ENCODE peak calls at places on chromosomes 4 and X, in six cellular contexts. Q is body of pancreas; Y is CD8-positive, alpha-beta T cell; A is AG04449; M is breast epithelium; L is PC-3. G is an unnamed sample.

GRCh38 chrX:120021927-120022326 is 55.6 kb downstream of the RHOXF2B start:
- DNase-seq in M (no peak), Y (no peak), L (no peak), Q (no peak), A (no peak), G (no peak)

GRCh38 chr4:84647307-84647884 is 64.5 kb downstream of the CDS1 start:
- DNase-seq in A (no peak), L (no peak), Y (no peak), M (no peak), Q (no peak), G (no peak)

GRCh38 chr4:173074501-173074946 is 94.1 kb upstream of the GALNT7 start:
- DNase-seq in Q (peak; percentile 84), L (peak; percentile 73), A (no peak), Y (no peak), M (no peak), G (peak; percentile 68)

GRCh38 chrX:147735364-147735763 is 176.4 kb upstream of the FMR1 start:
- DNase-seq in A (no peak), M (no peak), L (no peak), Y (no peak), Q (no peak), G (no peak)

GRCh38 chrX:9911479-9911878 is 55.7 kb upstream of the CLDN34 start:
- DNase-seq in A (no peak), L (peak; percentile 80), M (no peak), Q (no peak), Y (no peak), G (no peak)

GRCh38 chr4:109046549-109047171 is 255.8 kb downstream of the COL25A1 start:
- DNase-seq in Q (no peak), L (no peak), M (no peak), A (peak; percentile 49), Y (no peak), G (no peak)

GRCh38 chrX:120251471-120252011 is 929 bp downstream of the ZBTB33 start:
- DNase-seq in M (peak; percentile 25), A (no peak), L (peak; percentile 68), Q (peak; percentile 19), Y (peak; percentile 1), G (no peak)

GRCh38 chr4:37715889-37716402 is 29.8 kb upstream of the RELL1 start:
- DNase-seq in L (peak; percentile 3), A (no peak), Q (peak; percentile 45), M (no peak), Y (no peak), G (no peak)

GRCh38 chrX:129572422-129572821 is 32.4 kb downstream of the OCRL start:
- DNase-seq in L (no peak), M (no peak), Q (no peak), A (no peak), Y (no peak), G (no peak)

GRCh38 chrX:64097891-64098290 is 107.6 kb downstream of the AMER1 start:
- DNase-seq in A (no peak), Q (no peak), M (no peak), Y (no peak), L (no peak), G (no peak)

GRCh38 chr4:170423137-170423536 is 333.4 kb upstream of the AADAT start:
- DNase-seq in M (no peak), L (peak; percentile 85), Y (no peak), A (peak; percentile 96), Q (no peak), G (peak; percentile 0)

GRCh38 chr4:108751321-108751720 is 11.5 kb downstream of the ETNPPL start:
- DNase-seq in Y (no peak), M (no peak), L (no peak), A (no peak), Q (no peak), G (no peak)

GRCh38 chr4:150005537-150005936 is 72.7 kb upstream of the DCLK2 start:
- DNase-seq in M (no peak), L (no peak), Q (no peak), A (no peak), Y (no peak), G (no peak)

GRCh38 chrX:154401918-154402621 is 3.9 kb downstream of the RPL10 start:
- DNase-seq in M (no peak), Q (no peak), A (no peak), L (peak; percentile 44), Y (no peak), G (no peak)

GRCh38 chr4:101222156-101222845 is 125.0 kb downstream of the PPP3CA start:
- DNase-seq in M (no peak), Y (no peak), L (no peak), Q (no peak), A (no peak), G (no peak)

GRCh38 chr4:1691737-1692373 is 7.7 kb upstream of the FAM53A start:
- DNase-seq in L (no peak), A (no peak), M (no peak), Y (no peak), Q (no peak), G (no peak)

GRCh38 chrX:143894938-143895337 is 11.1 kb downstream of the UBE2NL start:
- DNase-seq in M (no peak), Q (no peak), Y (no peak), A (no peak), L (no peak), G (no peak)

GRCh38 chr4:83179205-83179604 is 64.7 kb upstream of the PLAC8 start:
- DNase-seq in M (no peak), A (no peak), Y (no peak), L (no peak), Q (no peak), G (no peak)

GRCh38 chr4:151426513-151426912 is 17.5 kb downstream of the FHIP1A start:
- DNase-seq in L (no peak), Q (no peak), M (no peak), Y (no peak), A (no peak), G (no peak)

GRCh38 chr4:15162465-15163283 is 160.4 kb downstream of the CPEB2 start:
- DNase-seq in A (no peak), M (no peak), L (peak; percentile 36), Y (no peak), Q (no peak), G (no peak)

GRCh38 chr4:152356428-152357034 is 179.4 kb downstream of the FBXW7 start:
- DNase-seq in Q (no peak), A (peak; percentile 12), Y (no peak), L (no peak), M (no peak), G (no peak)

GRCh38 chr4:157052429-157053040 is 23.4 kb upstream of the GLRB start:
- DNase-seq in A (no peak), Y (no peak), Q (no peak), M (no peak), L (no peak), G (no peak)

GRCh38 chrX:3581609-3582108 is 131.8 kb downstream of the PRKX start:
- DNase-seq in Y (no peak), M (no peak), A (no peak), Q (no peak), L (no peak), G (no peak)

DNA sequence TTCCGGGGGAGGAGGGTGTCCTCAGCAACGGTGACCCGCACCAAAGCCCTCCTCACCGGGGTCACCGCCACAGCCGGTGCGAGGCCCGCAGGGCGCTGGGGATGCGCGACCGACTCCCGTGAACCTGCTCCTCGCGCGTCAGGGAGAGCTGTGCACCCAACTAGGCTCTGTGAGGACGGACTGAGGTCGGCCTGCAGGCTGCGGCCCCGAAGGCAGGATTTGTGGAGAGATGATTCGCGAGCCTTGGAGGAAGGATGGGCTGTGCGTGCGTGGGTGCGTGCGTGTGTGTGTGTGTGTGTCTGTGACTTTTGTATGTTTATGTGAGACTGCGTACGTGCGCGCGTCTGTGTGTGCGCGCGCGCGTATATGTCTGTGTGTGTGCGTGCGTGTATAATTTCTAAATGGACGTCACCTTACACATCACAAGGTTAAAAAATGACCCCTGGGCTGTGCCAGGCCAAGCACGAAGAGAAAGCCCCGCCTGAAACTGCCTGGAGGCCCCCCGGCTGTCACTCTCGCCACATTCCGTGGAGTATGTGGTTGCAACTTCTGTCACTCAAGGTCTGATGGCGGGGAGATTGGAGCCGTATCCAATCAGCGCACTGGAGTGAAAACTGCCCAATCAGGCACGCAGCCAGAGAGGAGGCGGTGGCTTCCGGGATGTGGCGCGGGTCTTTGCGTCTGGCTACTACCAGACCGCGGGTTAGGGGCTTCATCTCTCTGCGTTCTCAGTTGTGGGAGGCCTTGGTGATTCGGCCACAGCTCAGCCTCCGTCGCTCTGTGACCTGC is at the start of gene ZNF141:
- DNase-seq in Y (peak; percentile 84), L (peak; percentile 93), Q (peak; percentile 98), M (peak; percentile 97), A (peak; percentile 88), G (peak; percentile 85)
- H3K4me3 ChIP-seq in Y (peak within 1 kb of the TSS; percentile 94), L (peak within 1 kb of the TSS; percentile 93), Q (peak within 1 kb of the TSS; percentile 70), M (peak within 1 kb of the TSS; percentile 74), A (peak within 1 kb of the TSS; percentile 87), G (peak within 1 kb of the TSS; percentile 88)

GRCh38 chrX:76253432-76253831 is 80.6 kb downstream of the PBDC1 start:
- DNase-seq in A (peak; percentile 1), Y (peak; percentile 3), M (no peak), L (peak; percentile 56), Q (peak; percentile 27), G (peak; percentile 1)
- TF ChIP-seq CTCF in A (peak; percentile 37), Y (peak; percentile 41), M (no peak), L (peak; percentile 60), Q (no peak), G (peak; percentile 38)

DNA sequence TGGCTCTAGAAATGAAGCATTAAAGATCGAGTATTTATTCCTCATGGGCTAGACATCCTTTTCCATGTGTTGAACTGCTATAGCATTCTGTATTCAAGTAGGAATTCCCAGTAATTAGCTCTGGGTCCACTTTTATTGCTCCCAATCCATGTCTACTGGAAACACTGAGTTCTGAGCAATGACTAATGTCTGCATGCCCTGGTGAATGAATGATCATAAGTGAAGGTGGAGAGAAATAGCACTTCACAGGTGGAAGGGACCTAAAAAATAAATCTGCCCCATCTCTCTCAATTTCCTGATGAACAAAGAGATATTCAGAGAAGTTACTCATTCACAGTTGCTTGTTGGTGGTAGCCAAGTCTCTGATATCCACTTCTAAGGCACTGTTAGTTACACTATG is 34.6 kb upstream of the CXCL8 start:
- DNase-seq in A (no peak), M (no peak), L (no peak), Y (no peak), Q (no peak), G (no peak)
- H3K4me3 ChIP-seq in A (no peak overlapping the region), M (no peak overlapping the region), L (no peak overlapping the region), Y (no peak overlapping the region), Q (no peak overlapping the region), G (no peak overlapping the region)

DNA sequence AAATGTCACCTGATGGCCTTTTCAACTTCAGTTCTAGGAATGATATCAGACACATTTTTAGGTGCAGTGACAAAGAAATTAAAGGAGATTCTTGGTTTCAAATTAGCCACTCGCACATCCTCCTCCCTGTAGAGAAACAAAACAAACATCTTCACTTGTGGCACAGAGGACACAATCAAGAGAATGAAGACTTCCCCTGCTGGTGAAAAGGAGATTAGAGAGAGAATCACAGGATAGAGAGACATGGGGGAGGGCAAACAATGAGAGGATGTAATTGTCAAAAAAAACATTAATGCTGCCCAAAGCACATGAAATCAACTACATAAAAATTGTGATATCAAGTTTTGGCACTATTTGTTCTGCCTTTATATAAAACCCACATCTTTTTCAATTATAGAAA is 34.5 kb downstream of the ACE2 start:
- DNase-seq in M (no peak), A (no peak), Y (no peak), L (peak; percentile 19), Q (no peak), G (no peak)
- TF ChIP-seq CTCF in M (no peak), A (no peak), Y (no peak), L (peak; percentile 48), Q (no peak), G (no peak)